ENCODE peak calls at places on chromosomes 12 and 14, in nine cellular contexts. O is transverse colon, U is GM12878, B is HepG2, T is sigmoid colon, P is spleen, J is Panc1, G is H1, E is K562. F is an unnamed sample.

GRCh38 chr12:94561943-94562411 is 88.4 kb downstream of the TMCC3 start:
- DNase-seq in U (peak; percentile 74), B (no peak), J (no peak), O (peak; percentile 56), E (no peak), G (no peak), T (no peak), P (no peak), F (no peak)

GRCh38 chr12:50049254-50050118 is 7.9 kb upstream of the ASIC1 start:
- DNase-seq in J (no peak), U (no peak), P (no peak), T (no peak), E (no peak), B (no peak), G (no peak), O (no peak), F (no peak)

GRCh38 chr12:88922816-88923215 is 342.5 kb upstream of the KITLG start:
- DNase-seq in O (no peak), U (no peak), E (no peak), T (no peak), J (no peak), G (no peak), B (no peak), P (no peak), F (no peak)

GRCh38 chr12:113241191-113242017 is 20.1 kb downstream of the TPCN1 start:
- DNase-seq in O (peak; percentile 74), J (peak; percentile 84), U (no peak), G (no peak), P (peak; percentile 66), T (no peak), B (peak; percentile 25), E (no peak), F (no peak)

GRCh38 chr14:71726639-71727085 is 205.6 kb upstream of the RGS6 start:
- DNase-seq in U (no peak), G (no peak), P (no peak), O (no peak), J (no peak), B (no peak), E (no peak), T (no peak), F (peak; percentile 60)

GRCh38 chr12:94879542-94879941 is 124.0 kb downstream of the NDUFA12 start:
- DNase-seq in O (no peak), P (no peak), T (no peak), J (no peak), B (peak; percentile 5), E (peak; percentile 47), G (no peak), U (no peak), F (no peak)

GRCh38 chr14:63717704-63718103 is 10.2 kb downstream of the SGPP1 start:
- DNase-seq in B (no peak), U (no peak), G (no peak), P (no peak), E (peak; percentile 16), J (no peak), T (no peak), O (no peak), F (no peak)

GRCh38 chr12:66409195-66409871 is 107.0 kb downstream of the HELB start:
- DNase-seq in T (no peak), P (no peak), B (peak; percentile 34), G (peak; percentile 58), U (no peak), O (no peak), J (peak; percentile 8), E (peak; percentile 57), F (no peak)

GRCh38 chr12:28027328-28027727 is 54.8 kb upstream of the PTHLH start:
- DNase-seq in O (no peak), E (peak; percentile 39), G (no peak), T (no peak), J (no peak), U (no peak), P (no peak), B (no peak), F (no peak)

GRCh38 chr14:100015251-100015655 is 50.0 kb upstream of the EVL start:
- DNase-seq in O (no peak), E (peak; percentile 70), B (no peak), J (no peak), U (peak; percentile 54), P (no peak), G (no peak), T (no peak), F (peak; percentile 41)

GRCh38 chr14:103530831-103531230 is 1.8 kb downstream of the TRMT61A start:
- DNase-seq in P (no peak), T (no peak), J (no peak), O (no peak), U (no peak), G (no peak), B (no peak), E (no peak), F (no peak)

DNA sequence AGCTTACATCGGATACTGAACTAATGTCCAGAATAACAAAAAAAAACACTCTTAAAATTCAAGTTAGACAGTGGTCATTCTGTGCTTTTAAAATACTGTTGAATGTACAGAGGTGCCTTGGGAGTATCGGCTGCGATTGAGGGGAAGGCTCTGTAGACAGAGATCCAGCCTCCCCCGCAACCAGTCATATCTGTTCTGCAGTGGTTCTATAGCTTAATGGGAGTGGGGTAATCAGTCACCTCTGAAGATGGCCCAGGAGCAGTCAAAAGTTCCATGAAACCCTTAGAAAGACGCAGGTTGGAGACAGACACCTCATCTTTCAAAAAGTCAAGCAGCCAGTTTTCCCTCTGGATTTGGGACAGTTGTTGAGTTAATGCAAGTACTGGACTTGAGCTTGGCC is 1486.6 kb upstream of the TMEM132C start:
- DNase-seq in B (no peak), P (no peak), E (peak; percentile 10), G (no peak), J (no peak), T (no peak), U (no peak), O (no peak), F (no peak)
- H3K4me3 ChIP-seq in B (no peak overlapping the region), P (no peak overlapping the region), E (no peak overlapping the region), G (no peak overlapping the region), J (no peak overlapping the region), T (no peak overlapping the region), U (no peak overlapping the region), O (no peak overlapping the region), F (no peak overlapping the region)

GRCh38 chr12:46430340-46430948 is 57.9 kb upstream of the SLC38A2 start:
- DNase-seq in P (no peak), B (peak; percentile 95), T (no peak), O (no peak), G (no peak), J (peak; percentile 94), U (peak; percentile 64), E (peak; percentile 77), F (no peak)
- TF ChIP-seq POLR2AphosphoS5 in P (peak; percentile 16), B (no peak), T (peak; percentile 63), O (peak; percentile 56), G (no peak), J (peak; percentile 82), U (no peak), E (no peak), F (peak; percentile 15)

GRCh38 chr14:92638266-92638665 is 110.2 kb downstream of the LGMN start:
- DNase-seq in T (no peak), E (no peak), O (no peak), G (no peak), P (peak; percentile 55), B (no peak), J (no peak), U (no peak), F (no peak)

GRCh38 chr14:92638904-92639303 is 109.5 kb downstream of the LGMN start:
- DNase-seq in E (no peak), O (no peak), P (peak; percentile 61), U (no peak), B (no peak), T (no peak), G (no peak), J (no peak), F (no peak)

GRCh38 chr14:92637228-92637627 is 111.2 kb downstream of the LGMN start:
- DNase-seq in O (no peak), P (peak; percentile 49), E (no peak), J (no peak), G (no peak), U (no peak), T (no peak), B (no peak), F (no peak)

GRCh38 chr14:92635896-92636295 is 112.5 kb downstream of the LGMN start:
- DNase-seq in J (no peak), B (no peak), G (no peak), T (no peak), U (no peak), P (peak; percentile 12), E (no peak), O (no peak), F (no peak)

GRCh38 chr14:92637864-92638263 is 110.6 kb downstream of the LGMN start:
- DNase-seq in U (no peak), G (no peak), T (no peak), O (no peak), P (no peak), B (no peak), E (no peak), J (no peak), F (no peak)
- H3K4me3 ChIP-seq in U (no peak overlapping the region), G (no peak overlapping the region), T (no peak overlapping the region), O (no peak overlapping the region), P (no peak overlapping the region), B (no peak overlapping the region), E (no peak overlapping the region), J (no peak overlapping the region), F (no peak overlapping the region)

DNA sequence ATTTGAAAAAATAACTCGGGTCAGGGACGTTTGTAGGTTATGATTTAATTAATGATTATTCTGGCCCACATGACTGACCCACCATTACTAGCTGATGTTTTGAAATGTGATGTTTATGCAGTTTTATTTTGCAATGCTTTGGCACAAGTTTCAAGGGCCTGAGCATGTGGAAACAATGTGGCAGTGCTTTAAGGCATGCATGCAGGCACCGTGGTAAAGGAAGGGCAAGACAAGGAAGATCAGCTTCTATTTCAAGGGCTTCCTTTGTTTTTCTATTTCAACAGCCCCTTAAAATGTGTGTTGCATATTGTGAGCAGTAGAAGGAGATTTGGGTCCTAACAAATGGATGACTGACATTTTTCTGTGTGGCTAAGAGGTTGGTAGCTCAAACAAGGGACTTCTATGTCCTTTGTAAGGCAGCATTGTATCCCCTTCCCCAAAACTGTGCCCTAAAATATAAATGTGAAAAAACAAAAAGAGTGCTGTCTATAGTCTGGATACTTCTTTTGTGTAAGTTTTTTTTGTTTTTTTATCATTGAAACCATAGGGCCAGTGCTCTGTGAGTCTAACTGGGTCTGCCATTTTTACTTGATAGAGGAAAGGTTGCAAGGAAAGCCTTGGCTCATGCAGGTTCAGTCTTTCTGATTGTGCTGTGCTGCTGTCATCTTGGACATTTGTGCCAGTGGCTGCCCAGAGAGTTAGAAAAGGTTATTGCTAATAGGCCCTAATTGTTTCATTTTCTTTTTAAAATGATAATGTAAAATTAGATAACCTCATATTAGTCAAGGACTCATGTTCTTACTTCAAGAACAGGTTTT is 103.5 kb downstream of the FGD4 start:
- DNase-seq in J (no peak), T (no peak), G (no peak), E (no peak), P (no peak), O (no peak), B (no peak), U (no peak), F (no peak)
- TF ChIP-seq POLR2AphosphoS5 in J (no peak), T (no peak), G (no peak), E (no peak), P (peak; percentile 56), O (no peak), B (no peak), U (no peak), F (no peak)

DNA sequence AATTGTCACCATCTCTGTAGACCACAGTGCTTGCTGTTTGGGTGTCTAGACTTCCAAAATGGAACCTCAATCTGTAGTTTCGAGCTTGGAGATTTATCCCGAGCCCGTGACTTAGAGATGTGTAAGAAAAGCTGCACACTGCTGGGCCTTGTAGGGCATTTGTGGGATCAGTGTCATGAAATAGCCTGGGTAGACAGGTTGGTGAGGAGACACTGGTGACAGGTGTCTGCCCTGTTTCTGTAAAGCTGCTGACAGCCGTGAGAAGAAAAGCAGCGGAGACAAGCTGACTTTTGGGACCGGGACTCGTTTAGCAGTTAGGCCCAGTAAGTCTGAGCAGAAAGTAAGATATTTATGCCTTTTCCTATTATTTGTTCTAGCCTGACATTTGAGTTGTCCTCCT is 95.9 kb downstream of the DAD1 start:
- DNase-seq in P (no peak), J (no peak), G (no peak), U (no peak), T (no peak), E (no peak), B (no peak), O (no peak), F (no peak)
- H3K4me3 ChIP-seq in P (no peak overlapping the region), J (no peak overlapping the region), G (no peak overlapping the region), U (peak overlapping the region; percentile 45), T (no peak overlapping the region), E (no peak overlapping the region), B (no peak overlapping the region), O (no peak overlapping the region), F (no peak overlapping the region)

F was measured in upper lobe of left lung.